ENCODE peak calls at places on chromosomes 16 and 17, in four cellular contexts. P is A549, Y is K562, V is H1. Q is an unnamed sample.
A peak's percentile ranks its signal among the peaks of the same experiment; 100 is the strongest.

GRCh38 chr16:67882374-67883145 is 2.1 kb upstream of the NRN1L start:
- DNase-seq in P (no peak), Y (no peak), V (no peak), Q (no peak)

GRCh38 chr17:72136692-72137550 is 16.1 kb downstream of the SOX9 start:
- DNase-seq in P (peak; percentile 62), Y (no peak), V (no peak), Q (no peak)

GRCh38 chr16:58024673-58025350 is 742 bp upstream of the MMP15 start:
- DNase-seq in P (peak; percentile 25), Y (peak; percentile 80), V (peak; percentile 73), Q (no peak)

GRCh38 chr16:57630931-57631845 is 2.8 kb downstream of the ADGRG1 start:
- DNase-seq in P (no peak), Y (no peak), V (no peak), Q (no peak)

GRCh38 chr17:32488177-32488542 is 1.4 kb downstream of the CDK5R1 start:
- DNase-seq in P (no peak), Y (no peak), V (no peak), Q (no peak)

GRCh38 chr16:54027126-54027922 is 259.3 kb downstream of the IRX3 start:
- DNase-seq in P (peak; percentile 6), Y (no peak), V (no peak), Q (peak; percentile 31)

GRCh38 chr16:6964679-6965078 is 368.0 kb upstream of the RBFOX1 start:
- DNase-seq in P (no peak), Y (no peak), V (no peak), Q (no peak)

GRCh38 chr17:57480438-57481196 is 224.3 kb downstream of the MSI2 start:
- DNase-seq in P (no peak), Y (peak; percentile 47), V (no peak), Q (peak; percentile 60)

GRCh38 chr17:20960871-20961270 is 81.9 kb downstream of the USP22 start:
- DNase-seq in P (no peak), Y (no peak), V (no peak), Q (no peak)

GRCh38 chr17:38730526-38731379 is 612 bp downstream of the CISD3 start:
- DNase-seq in P (peak; percentile 65), Y (no peak), V (peak; percentile 77), Q (peak; percentile 53)

GRCh38 chr17:80679816-80680215 is 135.2 kb downstream of the RPTOR start:
- DNase-seq in P (no peak), Y (no peak), V (no peak), Q (no peak)

GRCh38 chr17:67520282-67520906 is 143.3 kb downstream of the PITPNC1 start:
- DNase-seq in P (no peak), Y (no peak), V (no peak), Q (no peak)

GRCh38 chr17:42660692-42661345 is 1.7 kb downstream of the TUBG2 start:
- DNase-seq in P (peak; percentile 68), Y (peak; percentile 63), V (no peak), Q (peak; percentile 63)

GRCh38 chr16:53926209-53926608 is 222.3 kb downstream of the FTO start:
- DNase-seq in P (no peak), Y (no peak), V (no peak), Q (no peak)

GRCh38 chr17:28576758-28577465 is at the start of gene ALDOC:
- DNase-seq in P (peak; percentile 89), Y (peak; percentile 100), V (peak; percentile 99), Q (peak; percentile 89)

GRCh38 chr16:24700549-24701392 is 28.7 kb upstream of the TNRC6A start:
- DNase-seq in P (peak; percentile 94), Y (peak; percentile 29), V (no peak), Q (peak; percentile 94)

GRCh38 chr17:75723201-75723930 is 2.1 kb downstream of the ITGB4 start:
- DNase-seq in P (no peak), Y (no peak), V (no peak), Q (no peak)

GRCh38 chr17:76202516-76202915 is 37.8 kb downstream of the RNF157 start:
- DNase-seq in P (no peak), Y (no peak), V (no peak), Q (no peak)

GRCh38 chr16:87201052-87201451 is 116.1 kb downstream of the C16orf95 start:
- DNase-seq in P (peak; percentile 56), Y (no peak), V (no peak), Q (peak; percentile 34)

GRCh38 chr16:84115919-84116719 is 623 bp downstream of the MBTPS1 start:
- DNase-seq in P (peak; percentile 36), Y (peak; percentile 75), V (no peak), Q (peak; percentile 52)

GRCh38 chr17:35298639-35299038 is 55.8 kb downstream of the SLFN5 start:
- DNase-seq in P (no peak), Y (no peak), V (no peak), Q (no peak)

GRCh38 chr17:70678889-70679288 is 509.6 kb downstream of the KCNJ2 start:
- DNase-seq in P (no peak), Y (no peak), V (no peak), Q (no peak)

GRCh38 chr16:86709103-86709502 is 130.8 kb downstream of the FOXL1 start:
- DNase-seq in P (no peak), Y (no peak), V (no peak), Q (no peak)

GRCh38 chr17:63483655-63484575 is 7.1 kb downstream of the ACE start:
- DNase-seq in P (no peak), Y (no peak), V (no peak), Q (no peak)

GRCh38 chr16:26317885-26318284 is 626.1 kb downstream of the HS3ST4 start:
- DNase-seq in P (no peak), Y (no peak), V (no peak), Q (no peak)

GRCh38 chr17:2213291-2213960 is 90.2 kb downstream of the SMG6 start:
- DNase-seq in P (no peak), Y (no peak), V (no peak), Q (peak; percentile 51)

GRCh38 chr16:75000481-75001081 is 1.8 kb downstream of the ZNRF1 start:
- DNase-seq in P (no peak), Y (no peak), V (no peak), Q (peak; percentile 42)

GRCh38 chr16:82045471-82046178 is 10.6 kb downstream of the HSD17B2 start:
- DNase-seq in P (no peak), Y (no peak), V (no peak), Q (no peak)

GRCh38 chr16:66516808-66517585 is 32.9 kb downstream of the TK2 start:
- DNase-seq in P (peak; percentile 99), Y (peak; percentile 95), V (no peak), Q (peak; percentile 100)

GRCh38 chr16:66515543-66516171 is 34.3 kb downstream of the TK2 start:
- DNase-seq in P (peak; percentile 81), Y (peak; percentile 37), V (peak; percentile 60), Q (peak; percentile 66)

GRCh38 chr16:66519482-66519881 is 30.4 kb downstream of the TK2 start:
- DNase-seq in P (no peak), Y (no peak), V (no peak), Q (peak; percentile 24)

GRCh38 chr16:66517586-66518263 is 32.2 kb downstream of the TK2 start:
- DNase-seq in P (peak; percentile 35), Y (no peak), V (no peak), Q (peak; percentile 35)

DNA sequence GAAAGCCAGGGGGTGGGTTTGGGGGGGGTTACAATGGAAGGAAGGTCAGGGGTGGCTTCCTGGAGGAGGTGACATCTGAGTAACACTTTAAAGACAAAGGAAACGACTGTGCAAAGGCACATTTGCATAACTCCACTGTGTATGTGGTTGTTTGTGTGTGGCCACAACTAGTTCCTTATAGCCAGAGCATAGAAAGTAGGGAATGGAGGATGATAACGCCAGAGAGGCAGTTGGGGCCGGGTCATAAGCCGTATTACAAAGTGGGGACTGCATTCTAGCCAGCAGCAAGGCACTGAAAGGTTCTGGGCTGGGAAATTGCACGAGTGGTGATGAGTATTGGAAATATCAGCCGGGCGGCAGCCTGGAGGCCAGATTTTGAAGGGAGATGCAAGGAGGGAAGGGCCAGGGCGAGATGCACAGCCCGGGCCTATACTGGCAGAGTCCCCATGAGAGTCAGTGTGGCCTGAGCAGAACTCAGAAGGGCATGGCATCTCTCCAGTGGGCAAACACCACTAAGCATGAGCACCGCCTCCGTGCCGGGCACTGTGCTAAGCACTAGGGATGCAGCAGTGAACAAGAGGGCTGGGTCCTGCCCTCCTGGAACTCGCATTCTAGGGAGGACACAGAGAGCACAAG is 33.6 kb downstream of the TK2 start:
- DNase-seq in P (no peak), Y (no peak), V (no peak), Q (peak; percentile 50)
- TF ChIP-seq JUN in P (no peak), Y (no peak), V (no peak), Q (no peak)

GRCh38 chr17:82230627-82231311 is 1.9 kb downstream of the SLC16A3 start:
- DNase-seq in P (peak; percentile 92), Y (peak; percentile 92), V (no peak), Q (peak; percentile 75)
- TF ChIP-seq POLR2A in P (no peak), Y (no peak), V (no peak), Q (peak; percentile 44)

GRCh38 chr16:4679156-4679853 is 14.1 kb upstream of the NUDT16L1 start:
- DNase-seq in P (no peak), Y (no peak), V (no peak), Q (no peak)
- H3K27ac ChIP-seq in P (no peak overlapping the region), Y (no peak overlapping the region), V (no peak overlapping the region), Q (no peak overlapping the region)

GRCh38 chr16:85563515-85564276 is 49.4 kb upstream of the GSE1 start:
- DNase-seq in P (peak; percentile 51), Y (peak; percentile 76), V (peak; percentile 49), Q (peak; percentile 75)

GRCh38 chr16:85560932-85561247 is 52.2 kb upstream of the GSE1 start:
- DNase-seq in P (no peak), Y (no peak), V (no peak), Q (no peak)

GRCh38 chr16:85561248-85562101 is 51.6 kb upstream of the GSE1 start:
- DNase-seq in P (no peak), Y (peak; percentile 84), V (peak; percentile 50), Q (no peak)

GRCh38 chr16:85563031-85563430 is 50.1 kb upstream of the GSE1 start:
- DNase-seq in P (no peak), Y (no peak), V (no peak), Q (no peak)

GRCh38 chr16:85562102-85562786 is 50.9 kb upstream of the GSE1 start:
- DNase-seq in P (no peak), Y (no peak), V (peak; percentile 45), Q (no peak)
- TF ChIP-seq JUN in P (no peak), Y (no peak), V (no peak), Q (no peak)

GRCh38 chr16:30902070-30902972 is 5.9 kb downstream of the CTF1 start:
- DNase-seq in P (peak; percentile 77), Y (peak; percentile 88), V (peak; percentile 81), Q (peak; percentile 67)
- TF ChIP-seq POLR2A in P (peak; percentile 59), Y (peak; percentile 60), V (no peak), Q (peak; percentile 90)